ENCODE peak calls at places on chromosomes 11 and 22, in five cellular contexts. H is Panc1, W is progenitor cell of endocrine pancreas, D is PC-3, A is AG04450. G is an unnamed sample.

GRCh38 chr11:121512468-121513465 is 60.0 kb upstream of the SORL1-AS1 start:
- DNase-seq in A (no peak), H (no peak), W (no peak), D (no peak), G (no peak)

GRCh38 chr11:13055200-13055599 is 46.1 kb downstream of the RASSF10 start:
- DNase-seq in H (no peak), W (no peak), A (no peak), D (no peak), G (no peak)

GRCh38 chr11:119593346-119593745 is 135.7 kb downstream of the NECTIN1 start:
- DNase-seq in D (no peak), H (no peak), W (no peak), A (no peak), G (no peak)

GRCh38 chr22:43396934-43397457 is 14.8 kb upstream of the MPPED1 start:
- DNase-seq in H (no peak), D (no peak), A (no peak), W (no peak), G (no peak)

GRCh38 chr22:48334971-48335370 is 1492.7 kb downstream of the BRD1 start:
- DNase-seq in A (no peak), H (no peak), D (no peak), W (no peak), G (no peak)

GRCh38 chr11:94809251-94809650 is 41.1 kb downstream of the AMOTL1 start:
- DNase-seq in A (no peak), H (no peak), W (no peak), D (no peak), G (no peak)

GRCh38 chr11:19774817-19775600 is 62.4 kb downstream of the NAV2 start:
- DNase-seq in H (no peak), W (no peak), A (no peak), D (no peak), G (no peak)

GRCh38 chr22:38312261-38312800 is 4.9 kb downstream of the CSNK1E start:
- DNase-seq in A (no peak), D (no peak), W (no peak), H (no peak), G (no peak)

GRCh38 chr22:34878996-34879395 is 187.0 kb upstream of the ISX start:
- DNase-seq in D (no peak), W (no peak), H (no peak), A (no peak), G (no peak)

DNA sequence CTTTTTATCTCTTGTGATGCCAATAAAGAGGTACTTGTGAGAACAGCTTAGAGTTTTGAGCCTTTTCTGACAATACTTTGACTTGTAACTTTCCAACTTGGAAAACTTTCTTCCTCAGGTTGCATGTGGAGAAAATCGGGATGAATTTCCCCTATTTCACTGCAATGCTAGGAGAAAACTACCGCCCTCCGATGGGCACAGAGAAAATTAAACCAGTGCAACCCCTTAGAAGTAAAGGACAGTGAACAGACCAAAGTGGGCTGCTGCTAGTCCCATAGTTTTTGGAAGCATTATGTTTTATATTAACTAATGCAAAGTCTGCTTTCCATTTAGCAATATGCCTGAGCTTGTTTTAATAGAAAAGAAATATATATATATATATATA is 195.5 kb upstream of the RAG2 start:
- DNase-seq in W (no peak), H (no peak), A (no peak), D (peak), G (peak)
- TF ChIP-seq CTCF in W (peak), H (peak), A (peak), D (peak), G (no peak)

GRCh38 chr11:131760191-131760951 is 390.0 kb downstream of the NTM start:
- DNase-seq in W (no peak), H (no peak), D (no peak), A (no peak), G (peak)
- TF ChIP-seq CTCF in W (peak), H (no peak), D (no peak), A (no peak), G (no peak)

GRCh38 chr11:102253018-102253775 is 64.1 kb upstream of the BIRC3 start:
- DNase-seq in D (no peak), W (no peak), A (no peak), H (no peak), G (no peak)

GRCh38 chr11:102252339-102252891 is 64.9 kb upstream of the BIRC3 start:
- DNase-seq in H (no peak), W (no peak), A (no peak), D (peak), G (no peak)

GRCh38 chr11:102256251-102256650 is 61.0 kb upstream of the BIRC3 start:
- DNase-seq in A (no peak), W (no peak), D (peak), H (no peak), G (no peak)

GRCh38 chr11:102251423-102251822 is 65.9 kb upstream of the BIRC3 start:
- DNase-seq in D (no peak), W (no peak), A (no peak), H (no peak), G (no peak)

DNA sequence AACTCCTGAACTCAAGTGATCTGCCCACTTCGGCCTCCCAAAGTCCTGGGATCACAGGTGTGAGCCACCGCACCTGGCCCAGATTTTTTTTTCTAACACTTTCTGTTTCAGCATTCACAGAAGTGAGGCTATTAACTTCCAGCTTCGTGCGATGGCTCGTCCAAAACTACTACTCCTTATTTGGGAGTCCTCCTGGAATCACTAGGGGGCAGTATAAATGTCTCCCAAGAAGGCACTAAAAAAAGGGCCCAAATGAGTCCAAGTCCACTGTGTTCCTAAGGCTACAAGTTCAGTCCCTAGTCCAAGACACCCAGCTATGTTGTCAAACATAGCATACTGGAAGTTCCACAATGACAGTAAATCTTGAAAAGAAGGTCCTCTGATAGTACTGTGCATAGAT is 63.2 kb upstream of the BIRC3 start:
- DNase-seq in A (no peak), H (no peak), W (no peak), D (peak), G (no peak)
- TF ChIP-seq CTCF in A (peak), H (peak), W (peak), D (peak), G (peak)

DNA sequence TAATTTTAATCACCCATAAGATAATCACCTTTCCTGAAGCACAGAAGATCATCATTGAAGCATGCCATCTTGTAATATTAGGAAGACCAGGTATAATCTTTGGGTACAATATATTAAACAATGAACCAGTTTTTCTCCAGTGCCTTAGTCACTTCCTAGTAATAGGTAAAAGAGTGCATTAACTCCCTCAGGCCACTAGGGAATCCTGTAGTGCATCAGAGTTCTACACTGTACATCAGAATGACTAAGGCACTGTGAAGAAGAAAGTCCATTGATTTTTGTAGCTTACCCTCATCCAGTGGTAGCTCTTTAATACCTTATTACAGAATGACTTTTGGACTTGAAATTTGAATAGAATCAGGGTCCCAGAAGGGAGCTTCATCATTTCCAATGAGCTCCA is 4.5 kb downstream of the C11orf87 start:
- DNase-seq in A (no peak), D (peak), W (no peak), H (no peak), G (no peak)
- TF ChIP-seq CTCF in A (peak), D (peak), W (peak), H (no peak), G (peak)

GRCh38 chr11:70790671-70791300 is 392.5 kb downstream of the CTTN start:
- DNase-seq in H (no peak), W (no peak), D (no peak), A (no peak), G (no peak)
- TF ChIP-seq CTCF in H (no peak), W (no peak), D (peak), A (no peak), G (no peak)

DNA sequence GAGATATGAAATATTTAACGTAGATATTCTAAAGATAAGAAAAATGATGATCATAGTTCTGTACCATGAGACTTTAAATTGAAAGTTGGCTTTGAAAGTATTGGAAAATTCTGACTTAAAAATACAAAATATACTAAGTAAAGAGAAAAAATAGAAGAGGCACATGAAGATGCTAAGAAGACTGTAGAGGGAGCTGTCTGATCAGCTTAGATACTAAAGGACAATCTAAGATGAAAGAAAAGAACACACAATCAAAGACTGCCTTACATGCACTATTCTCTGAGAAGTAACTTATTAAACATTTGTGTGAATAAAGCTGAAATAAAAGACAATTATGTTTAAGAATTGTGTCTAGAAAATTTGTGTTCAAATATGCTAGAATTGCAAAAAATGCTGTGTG is 55.1 kb downstream of the RBMXL2 start:
- DNase-seq in H (peak), D (peak), A (no peak), W (no peak), G (no peak)
- TF ChIP-seq CTCF in H (peak), D (peak), A (no peak), W (peak), G (no peak)